ENCODE peak calls at places on chromosomes 6 and 20, in four cellular contexts. M is kidney glomerular epithelial cell, S is EL, U is PC-9. V is an unnamed sample.

GRCh38 chr6:72620866-72621242 is 1.0 kb upstream of the KCNQ5 start:
- DNase-seq in U (no peak), M (no peak), S (no peak), V (no peak)

GRCh38 chr6:154277578-154278128 is 79.0 kb downstream of the IPCEF1 start:
- DNase-seq in U (no peak), M (no peak), S (no peak), V (no peak)

GRCh38 chr6:145138469-145139185 is 596.7 kb downstream of the EPM2A start:
- DNase-seq in S (no peak), M (no peak), U (no peak), V (no peak)

GRCh38 chr20:6509375-6509774 is 258.1 kb upstream of the BMP2 start:
- DNase-seq in S (no peak), U (no peak), M (no peak), V (no peak)

GRCh38 chr20:53917145-53918009 is 153.0 kb downstream of the BCAS1 start:
- DNase-seq in U (peak; percentile 79), S (peak; percentile 71), M (no peak), V (peak; percentile 69)

GRCh38 chr6:37614059-37614940 is 83.4 kb downstream of the MDGA1 start:
- DNase-seq in U (no peak), S (no peak), M (no peak), V (no peak)

GRCh38 chr20:43955244-43956191 is 40.9 kb downstream of the TOX2 start:
- DNase-seq in M (peak; percentile 71), U (peak; percentile 99), S (peak; percentile 97), V (peak; percentile 80)

GRCh38 chr6:34352305-34352937 is 40.0 kb downstream of the NUDT3 start:
- DNase-seq in S (peak; percentile 42), U (peak; percentile 40), M (no peak), V (no peak)

GRCh38 chr20:48908661-48909316 is 12.7 kb upstream of the ARFGEF2 start:
- DNase-seq in U (no peak), S (no peak), M (no peak), V (no peak)

GRCh38 chr20:6051505-6051904 is 2.4 kb downstream of the LRRN4 start:
- DNase-seq in S (peak; percentile 63), U (no peak), M (peak; percentile 72), V (peak; percentile 67)

GRCh38 chr20:4613718-4614620 is 107.7 kb upstream of the PRND start:
- DNase-seq in S (peak; percentile 56), U (peak; percentile 63), M (no peak), V (no peak)